ENCODE peak calls at places on chromosome 11, in seven cellular contexts. V is lower leg skin, F is mammary epithelial cell, T is DND-41, D is kidney, U is BJ, L is GM12865. R is an unnamed sample.
A peak's percentile ranks its signal among the peaks of the same experiment; 100 is the strongest.

GRCh38 chr11:57513911-57514537 is 1.5 kb downstream of the SLC43A1 start:
- DNase-seq in U (no peak), D (peak; percentile 83), T (no peak), V (peak; percentile 91), F (no peak), L (peak; percentile 53), R (no peak)

GRCh38 chr11:44430140-44430539 is 120.2 kb upstream of the ALX4 start:
- DNase-seq in U (no peak), T (no peak), D (no peak), V (no peak), F (peak; percentile 65), L (no peak), R (no peak)

GRCh38 chr11:61025819-61026120 is 54.3 kb downstream of the CD6 start:
- DNase-seq in F (no peak), T (no peak), L (no peak), U (no peak), V (no peak), D (no peak), R (no peak)

GRCh38 chr11:6403539-6403938 is 13.3 kb downstream of the SMPD1 start:
- DNase-seq in F (no peak), L (no peak), D (peak; percentile 71), V (peak; percentile 80), U (no peak), T (no peak), R (no peak)

GRCh38 chr11:57801185-57801490 is 39.5 kb downstream of the CTNND1 start:
- DNase-seq in V (no peak), F (no peak), T (no peak), D (no peak), U (no peak), L (no peak), R (no peak)

GRCh38 chr11:120172921-120173705 is 35.2 kb upstream of the TRIM29 start:
- DNase-seq in V (no peak), T (no peak), F (no peak), L (no peak), U (no peak), D (peak; percentile 40), R (no peak)

GRCh38 chr11:110858556-110858921 is 146.3 kb upstream of the ARHGAP20 start:
- DNase-seq in L (peak; percentile 66), V (peak; percentile 86), T (no peak), D (peak; percentile 92), U (no peak), F (no peak), R (no peak)

GRCh38 chr11:119491753-119492455 is 68.9 kb upstream of the THY1 start:
- DNase-seq in T (no peak), U (no peak), D (peak; percentile 11), V (no peak), F (no peak), L (no peak), R (no peak)

GRCh38 chr11:22169833-22170232 is 23.1 kb upstream of the ANO5 start:
- DNase-seq in V (no peak), D (no peak), F (no peak), T (no peak), U (no peak), L (no peak), R (no peak)

GRCh38 chr11:116605543-116605942 is 167.2 kb downstream of the BUD13 start:
- DNase-seq in L (peak; percentile 56), D (no peak), V (peak; percentile 76), U (no peak), T (peak; percentile 77), F (peak; percentile 26), R (no peak)

DNA sequence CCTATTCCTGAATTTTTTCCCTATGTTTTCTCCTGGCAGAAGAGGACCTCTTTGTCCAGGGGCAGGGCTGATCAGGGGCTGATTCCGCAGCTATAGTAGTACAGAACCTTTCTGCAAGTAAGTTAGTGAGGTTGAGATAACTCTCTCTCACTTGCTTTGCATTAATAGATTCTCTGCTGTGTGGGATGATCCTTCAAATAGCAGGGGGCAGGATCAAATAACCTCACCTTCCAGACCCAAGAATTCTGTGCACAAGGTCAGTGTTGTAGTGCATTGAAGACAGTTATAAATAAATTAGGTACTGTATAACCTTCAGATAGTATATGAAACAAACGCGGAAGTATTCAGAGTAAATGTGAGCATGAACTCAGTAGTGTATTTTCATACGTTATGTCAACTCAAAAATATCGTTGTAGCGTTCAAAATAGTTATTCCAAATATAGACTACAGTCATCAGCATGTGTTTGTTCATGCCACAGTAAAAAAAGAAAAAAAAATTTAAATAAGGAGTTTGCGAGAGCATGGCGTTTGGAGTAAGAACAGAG is 278 bp downstream of the MMP26 start:
- DNase-seq in F (no peak), L (no peak), V (no peak), U (no peak), D (no peak), T (no peak), R (no peak)
- H3K4me3 ChIP-seq in F (no peak overlapping the region), L (no peak overlapping the region), V (no peak overlapping the region), U (no peak overlapping the region), D (no peak overlapping the region), T (no peak overlapping the region), R (no peak overlapping the region)

GRCh38 chr11:95232666-95233065 is 1.7 kb upstream of the SESN3 start:
- DNase-seq in D (no peak), U (no peak), T (no peak), L (peak; percentile 36), V (no peak), F (no peak), R (no peak)

GRCh38 chr11:95230054-95231034 is 658 bp downstream of the SESN3 start:
- DNase-seq in F (peak; percentile 42), D (peak; percentile 85), V (peak; percentile 85), T (peak; percentile 7), U (no peak), L (no peak), R (no peak)

GRCh38 chr11:95231881-95232605 is 1.0 kb upstream of the SESN3 start:
- DNase-seq in F (peak; percentile 57), D (peak; percentile 92), T (no peak), V (peak; percentile 94), U (no peak), L (peak; percentile 72), R (no peak)

GRCh38 chr11:95229199-95230053 is 1.6 kb downstream of the SESN3 start:
- DNase-seq in V (no peak), T (no peak), L (no peak), F (peak; percentile 48), D (no peak), U (no peak), R (no peak)

DNA sequence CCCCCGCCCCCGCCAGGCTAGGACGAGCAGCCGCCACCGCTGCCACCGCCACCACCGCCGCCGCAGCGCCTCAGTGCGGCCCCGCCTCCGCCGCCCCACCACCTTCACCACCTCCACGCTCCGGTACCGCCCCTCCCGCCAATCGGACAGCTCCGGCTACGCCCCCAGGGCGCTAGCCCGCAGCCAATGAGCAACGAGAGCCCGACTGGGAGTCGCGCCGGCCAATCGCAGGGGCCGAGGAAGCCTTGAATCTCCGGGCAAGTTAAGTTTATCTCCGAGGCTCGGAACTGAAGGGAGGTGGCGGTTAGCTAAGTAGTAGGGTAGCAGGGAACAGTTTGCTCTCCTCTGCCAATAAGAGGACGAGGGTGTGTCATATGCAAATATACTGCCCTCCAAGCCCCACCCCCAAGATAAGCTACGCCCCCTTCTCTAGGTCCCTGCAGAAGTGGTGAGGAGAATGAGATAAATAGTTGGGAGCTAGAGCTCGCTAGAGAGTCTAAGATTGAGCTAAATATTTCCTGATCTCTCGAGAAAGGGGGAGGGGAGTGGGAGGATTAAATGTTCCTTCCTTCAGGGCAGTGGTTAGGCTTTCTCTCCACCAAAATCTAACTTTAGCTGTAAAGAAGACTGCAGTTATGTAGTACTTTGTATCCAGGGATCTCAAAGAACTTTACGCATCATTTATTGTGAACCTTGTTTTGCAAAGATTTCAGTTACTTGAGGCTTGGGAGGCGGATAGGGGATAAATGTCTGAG is at the start of gene SESN3:
- DNase-seq in F (peak; percentile 100), V (peak; percentile 100), L (peak; percentile 97), D (peak; percentile 100), T (peak; percentile 93), U (peak; percentile 92), R (peak; percentile 95)
- TF ChIP-seq CTCF in F (no peak), V (no peak), L (no peak), D (peak; percentile 20), T (no peak), U (no peak), R (no peak)

DNA sequence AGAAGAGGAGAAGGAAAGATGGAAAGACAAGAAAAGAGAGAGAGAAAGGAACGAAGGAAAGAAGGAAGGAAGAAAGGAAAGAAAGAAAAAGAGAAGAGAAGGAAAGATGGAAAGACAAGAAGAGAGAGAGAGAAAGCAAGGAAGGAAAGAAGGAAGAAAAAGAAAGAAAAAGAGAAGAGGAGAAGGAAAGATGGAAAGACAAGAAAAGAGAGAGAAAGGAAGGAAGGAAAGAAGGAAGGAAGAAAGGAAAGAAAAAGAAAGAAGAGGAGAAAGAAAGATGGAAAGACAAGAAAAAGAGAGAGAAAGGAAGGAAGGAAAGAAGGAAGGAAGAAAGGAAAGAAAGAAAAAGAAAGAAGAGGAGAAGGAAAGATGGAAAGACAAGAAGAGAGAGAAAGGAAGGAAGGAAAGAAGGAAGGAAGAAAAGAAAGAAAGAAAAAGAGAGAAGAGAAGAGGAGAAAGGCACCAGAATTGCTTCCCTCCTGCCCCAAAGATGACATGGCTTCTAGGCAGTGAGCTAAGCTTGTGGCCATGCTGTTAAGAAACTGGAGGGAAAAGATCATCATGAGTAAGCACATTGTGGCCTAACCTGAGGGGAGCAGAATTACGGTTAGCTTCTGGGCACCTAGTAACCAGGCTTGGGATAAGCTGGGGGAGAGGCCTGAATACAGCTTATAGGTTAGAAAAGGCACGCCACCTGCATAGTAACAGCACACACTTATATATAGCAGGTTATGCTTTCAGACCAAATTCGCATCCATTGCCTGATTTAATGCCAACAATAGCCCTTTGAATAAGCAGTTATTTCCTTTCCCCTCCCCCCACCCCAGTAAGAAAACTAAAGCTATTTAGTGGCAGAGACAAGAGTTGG is 2.3 kb upstream of the ST3GAL4 start:
- DNase-seq in T (peak; percentile 29), V (no peak), F (peak; percentile 86), D (no peak), L (peak; percentile 71), U (no peak), R (peak; percentile 55)
- H3K4me3 ChIP-seq in T (no peak overlapping the region), V (no peak overlapping the region), F (no peak overlapping the region), D (no peak overlapping the region), L (peak overlapping the region; percentile 10), U (no peak overlapping the region), R (no peak overlapping the region)

GRCh38 chr11:11788067-11788710 is 53.6 kb upstream of the USP47 start:
- DNase-seq in D (no peak), F (no peak), L (no peak), V (no peak), T (no peak), U (no peak), R (no peak)
- TF ChIP-seq CTCF in D (no peak), F (no peak), L (no peak), V (no peak), T (no peak), U (no peak), R (no peak)

GRCh38 chr11:315516-315994 is 1.7 kb downstream of the IFITM1 start:
- DNase-seq in U (no peak), V (no peak), T (no peak), L (no peak), D (peak; percentile 77), F (no peak), R (no peak)
- H3K4me3 ChIP-seq in U (peak overlapping the region; percentile 47), V (peak overlapping the region; percentile 11), T (peak overlapping the region; percentile 44), L (peak overlapping the region; percentile 74), D (peak overlapping the region; percentile 73), F (no peak overlapping the region), R (peak overlapping the region; percentile 70)

GRCh38 chr11:130904380-130904779 is 11.9 kb downstream of the SNX19 start:
- DNase-seq in L (no peak), U (no peak), D (no peak), F (no peak), V (no peak), T (no peak), R (no peak)
- TF ChIP-seq CTCF in L (no peak), U (peak; percentile 39), D (no peak), F (peak; percentile 46), V (no peak), T (peak; percentile 39), R (peak; percentile 26)

GRCh38 chr11:114062272-114062671 is 2.8 kb downstream of the ZBTB16 start:
- DNase-seq in V (peak; percentile 83), D (no peak), L (no peak), U (no peak), F (no peak), T (no peak), R (no peak)
- H3K4me3 ChIP-seq in V (no peak overlapping the region), D (peak overlapping the region; percentile 23), L (no peak overlapping the region), U (no peak overlapping the region), F (peak overlapping the region; percentile 8), T (no peak overlapping the region), R (no peak overlapping the region)